ENCODE peak calls at places on chromosomes 16 and 17, in ten cellular contexts. C, Q, U, F, B, K, R, G, D and I are unnamed samples.
A peak's percentile ranks its signal among the peaks of the same experiment; 100 is the strongest.

GRCh38 chr17:32495347-32496253 is 8.8 kb downstream of the CDK5R1 start:
- DNase-seq in C (no peak), Q (no peak), U (no peak), F (peak; percentile 37), B (no peak), K (no peak), R (no peak), G (no peak), D (no peak), I (peak; percentile 69)

GRCh38 chr17:80716986-80717385 is 172.3 kb downstream of the RPTOR start:
- DNase-seq in C (no peak), Q (no peak), U (no peak), F (no peak), B (no peak), K (no peak), R (no peak), G (no peak), D (no peak), I (no peak)

GRCh38 chr17:49229805-49230600 is 584 bp downstream of the PHOSPHO1 start:
- DNase-seq in C (no peak), Q (no peak), U (no peak), F (no peak), B (no peak), K (no peak), R (no peak), G (no peak), D (no peak), I (no peak)

GRCh38 chr16:2482181-2483107 is 7.5 kb downstream of the TBC1D24 start:
- DNase-seq in C (no peak), Q (no peak), U (no peak), F (peak; percentile 73), B (no peak), K (no peak), R (no peak), G (no peak), D (peak; percentile 60), I (peak; percentile 66)

GRCh38 chr17:72715906-72716572 is 376.4 kb downstream of the SLC39A11 start:
- DNase-seq in C (peak; percentile 93), Q (no peak), U (no peak), F (no peak), B (no peak), K (no peak), R (no peak), G (peak; percentile 61), D (no peak), I (no peak)

GRCh38 chr16:24491721-24492120 is 47.6 kb upstream of the RBBP6 start:
- DNase-seq in C (no peak), Q (no peak), U (no peak), F (no peak), B (no peak), K (no peak), R (no peak), G (no peak), D (no peak), I (no peak)

GRCh38 chr17:13646411-13646810 is 44.7 kb upstream of the HS3ST3A1 start:
- DNase-seq in C (no peak), Q (no peak), U (no peak), F (no peak), B (no peak), K (no peak), R (no peak), G (no peak), D (no peak), I (no peak)

GRCh38 chr16:73572135-73572534 is 524.2 kb upstream of the ZFHX3 start:
- DNase-seq in C (peak; percentile 20), Q (no peak), U (no peak), F (peak; percentile 1), B (no peak), K (no peak), R (peak; percentile 25), G (peak; percentile 52), D (peak; percentile 48), I (peak; percentile 68)

GRCh38 chr16:10736926-10737625 is 6.6 kb upstream of the NUBP1 start:
- DNase-seq in C (peak; percentile 71), Q (no peak), U (no peak), F (peak; percentile 82), B (peak; percentile 54), K (peak; percentile 70), R (peak; percentile 59), G (peak; percentile 66), D (no peak), I (no peak)

GRCh38 chr17:76179496-76180467 is 38.7 kb upstream of the FOXJ1 start:
- DNase-seq in C (no peak), Q (no peak), U (no peak), F (no peak), B (no peak), K (peak; percentile 76), R (no peak), G (peak; percentile 21), D (no peak), I (no peak)

GRCh38 chr17:76404976-76405563 is 20.7 kb downstream of the SPHK1 start:
- DNase-seq in C (no peak), Q (no peak), U (no peak), F (no peak), B (no peak), K (no peak), R (no peak), G (no peak), D (peak; percentile 64), I (peak; percentile 79)

GRCh38 chr16:80591071-80591935 is 50.5 kb downstream of the DYNLRB2 start:
- DNase-seq in C (no peak), Q (no peak), U (no peak), F (no peak), B (no peak), K (peak; percentile 35), R (no peak), G (no peak), D (no peak), I (no peak)

GRCh38 chr17:6701719-6702118 is 11.4 kb downstream of the SLC13A5 start:
- DNase-seq in C (no peak), Q (no peak), U (peak; percentile 22), F (no peak), B (peak; percentile 56), K (peak; percentile 36), R (peak; percentile 86), G (peak; percentile 75), D (no peak), I (no peak)

GRCh38 chr16:28951410-28951943 is 740 bp downstream of the NFATC2IP start:
- DNase-seq in C (peak; percentile 11), Q (no peak), U (no peak), F (no peak), B (no peak), K (no peak), R (peak; percentile 41), G (peak; percentile 22), D (no peak), I (no peak)

GRCh38 chr17:37131064-37131463 is 182.3 kb downstream of the AATF start:
- DNase-seq in C (no peak), Q (no peak), U (no peak), F (no peak), B (no peak), K (no peak), R (no peak), G (no peak), D (no peak), I (no peak)

GRCh38 chr16:12406840-12407690 is 396.6 kb downstream of the CPPED1 start:
- DNase-seq in C (no peak), Q (no peak), U (no peak), F (no peak), B (no peak), K (no peak), R (no peak), G (no peak), D (no peak), I (no peak)

GRCh38 chr16:49463529-49463928 is 89.9 kb downstream of the C16orf78 start:
- DNase-seq in C (no peak), Q (no peak), U (no peak), F (peak; percentile 98), B (peak; percentile 75), K (peak; percentile 78), R (no peak), G (no peak), D (no peak), I (no peak)

GRCh38 chr17:7856840-7857723 is at the start of gene NAA38:
- DNase-seq in C (peak; percentile 100), Q (peak; percentile 81), U (peak; percentile 88), F (peak; percentile 98), B (peak; percentile 93), K (peak; percentile 96), R (peak; percentile 96), G (peak; percentile 100), D (peak; percentile 96), I (peak; percentile 98)

GRCh38 chr16:24834459-24835335 is 11.1 kb upstream of the SLC5A11 start:
- DNase-seq in C (peak; percentile 47), Q (no peak), U (no peak), F (peak; percentile 18), B (no peak), K (no peak), R (peak; percentile 52), G (peak; percentile 54), D (no peak), I (no peak)

GRCh38 chr17:78585231-78585630 is 8.0 kb upstream of the DNAH17 start:
- DNase-seq in C (no peak), Q (no peak), U (no peak), F (no peak), B (no peak), K (no peak), R (no peak), G (peak; percentile 54), D (no peak), I (no peak)

GRCh38 chr16:75252049-75252864 is 833 bp upstream of the BCAR1 start:
- DNase-seq in C (no peak), Q (no peak), U (no peak), F (no peak), B (no peak), K (no peak), R (no peak), G (no peak), D (peak; percentile 12), I (peak; percentile 40)

GRCh38 chr17:8681175-8681949 is 50.8 kb upstream of the MYH10 start:
- DNase-seq in C (no peak), Q (no peak), U (no peak), F (no peak), B (no peak), K (no peak), R (no peak), G (no peak), D (peak; percentile 31), I (no peak)

GRCh38 chr17:57027852-57028251 is 49.9 kb downstream of the SCPEP1 start:
- DNase-seq in C (no peak), Q (no peak), U (no peak), F (no peak), B (no peak), K (no peak), R (no peak), G (peak; percentile 29), D (no peak), I (no peak)